ENCODE peak calls at places on chromosome 9, in six cellular contexts. T is thoracic aorta; K is brain microvascular endothelial cell; X is CD8-positive, alpha-beta T cell; Q is breast epithelium; E is BJ. U is an unnamed sample.

GRCh38 chr9:79123419-79123818 is 448.3 kb upstream of the TLE4 start:
- DNase-seq in X (no peak), K (no peak), Q (no peak), T (no peak), E (no peak), U (peak)

GRCh38 chr9:31916591-31917223 is 467.7 kb upstream of the ACO1 start:
- DNase-seq in E (no peak), T (no peak), X (no peak), K (no peak), Q (no peak), U (no peak)

GRCh38 chr9:90857855-90858254 is 56.2 kb downstream of the SYK start:
- DNase-seq in K (no peak), X (no peak), Q (no peak), E (no peak), T (no peak), U (no peak)

GRCh38 chr9:911003-911402 is 65.5 kb upstream of the DMRT3 start:
- DNase-seq in T (no peak), E (no peak), X (no peak), Q (no peak), K (no peak), U (no peak)

GRCh38 chr9:2017459-2018161 is 2.5 kb downstream of the SMARCA2 start:
- DNase-seq in T (peak), X (peak), E (no peak), K (peak), Q (peak), U (peak)

GRCh38 chr9:22622823-22623222 is 176.2 kb downstream of the DMRTA1 start:
- DNase-seq in X (no peak), K (no peak), Q (no peak), T (no peak), E (no peak), U (no peak)

GRCh38 chr9:101848485-101848919 is 110.1 kb upstream of the GRIN3A start:
- DNase-seq in K (peak), Q (no peak), E (no peak), T (no peak), X (no peak), U (no peak)

GRCh38 chr9:137743695-137744094 is 124.9 kb downstream of the EHMT1 start:
- DNase-seq in E (no peak), Q (no peak), T (no peak), X (no peak), K (no peak), U (no peak)

GRCh38 chr9:22693151-22693550 is 246.5 kb downstream of the DMRTA1 start:
- DNase-seq in E (no peak), Q (no peak), T (no peak), K (no peak), X (no peak), U (no peak)

DNA sequence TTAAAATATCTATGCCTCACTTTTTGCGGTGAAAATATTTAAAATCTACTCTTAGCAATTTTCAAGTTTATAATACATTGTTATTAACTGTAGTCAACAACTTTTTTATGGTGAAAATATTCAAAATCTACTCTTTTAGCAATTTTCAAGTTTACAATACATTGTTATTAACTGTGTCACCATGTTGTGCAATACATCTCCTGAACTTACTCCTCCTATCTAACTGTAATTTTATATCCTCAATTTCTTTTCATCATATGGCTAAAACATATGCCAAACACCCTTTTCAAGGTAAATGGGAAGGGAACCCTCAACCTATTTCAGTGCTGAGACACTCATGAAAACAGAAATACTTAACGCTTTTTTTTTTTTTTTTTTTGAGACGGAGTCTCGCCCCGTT is 982.7 kb upstream of the DMAC1 start:
- DNase-seq in T (no peak), K (no peak), Q (no peak), E (no peak), X (no peak), U (no peak)
- H3K4me3 ChIP-seq in T (no peak), K (no peak), Q (no peak), E (no peak), X (no peak), U (no peak)

GRCh38 chr9:94160594-94161501 is 76.6 kb downstream of the PTPDC1 start:
- DNase-seq in T (no peak), K (peak), E (no peak), X (no peak), Q (no peak), U (no peak)
- TF ChIP-seq CTCF in T (no peak), K (peak), E (no peak), X (no peak), Q (no peak), U (no peak)

DNA sequence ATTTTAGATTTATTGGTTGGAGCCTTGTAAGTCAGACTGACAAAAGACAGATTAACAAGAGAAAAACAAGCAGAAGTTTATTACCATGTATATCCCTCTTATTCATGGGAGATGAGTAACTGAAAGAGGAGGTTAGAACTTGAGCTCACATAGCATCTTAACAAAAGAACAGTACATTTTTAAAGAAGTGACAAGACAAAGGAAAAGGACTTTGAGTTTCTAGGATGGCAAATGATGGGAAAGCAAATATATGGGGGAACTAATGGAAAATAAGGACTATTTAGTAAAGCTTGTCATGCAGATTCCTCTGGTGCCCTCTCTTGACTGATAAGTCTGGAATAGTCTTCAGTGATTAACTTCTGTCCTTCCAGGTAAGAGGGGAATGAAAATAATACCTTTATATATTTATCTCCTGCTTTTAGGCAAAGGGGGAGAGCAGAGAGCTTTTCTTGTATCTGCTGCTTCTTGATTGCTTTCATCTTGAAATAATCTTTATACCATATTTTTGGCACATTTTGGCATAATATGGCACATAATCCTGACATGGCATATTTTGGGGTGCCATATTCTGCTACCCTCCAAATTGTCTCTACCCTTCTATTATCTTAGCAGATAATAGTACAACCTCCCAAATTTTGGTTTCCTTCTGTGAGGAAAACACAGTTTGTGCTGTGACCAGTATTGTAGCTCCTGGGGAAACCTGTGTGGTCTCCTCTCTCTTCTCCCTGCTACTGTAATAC is 206.8 kb downstream of the TMC1 start:
- DNase-seq in K (no peak), E (no peak), X (no peak), Q (no peak), T (no peak), U (no peak)
- H3K4me3 ChIP-seq in K (no peak), E (no peak), X (no peak), Q (no peak), T (no peak), U (no peak)

DNA sequence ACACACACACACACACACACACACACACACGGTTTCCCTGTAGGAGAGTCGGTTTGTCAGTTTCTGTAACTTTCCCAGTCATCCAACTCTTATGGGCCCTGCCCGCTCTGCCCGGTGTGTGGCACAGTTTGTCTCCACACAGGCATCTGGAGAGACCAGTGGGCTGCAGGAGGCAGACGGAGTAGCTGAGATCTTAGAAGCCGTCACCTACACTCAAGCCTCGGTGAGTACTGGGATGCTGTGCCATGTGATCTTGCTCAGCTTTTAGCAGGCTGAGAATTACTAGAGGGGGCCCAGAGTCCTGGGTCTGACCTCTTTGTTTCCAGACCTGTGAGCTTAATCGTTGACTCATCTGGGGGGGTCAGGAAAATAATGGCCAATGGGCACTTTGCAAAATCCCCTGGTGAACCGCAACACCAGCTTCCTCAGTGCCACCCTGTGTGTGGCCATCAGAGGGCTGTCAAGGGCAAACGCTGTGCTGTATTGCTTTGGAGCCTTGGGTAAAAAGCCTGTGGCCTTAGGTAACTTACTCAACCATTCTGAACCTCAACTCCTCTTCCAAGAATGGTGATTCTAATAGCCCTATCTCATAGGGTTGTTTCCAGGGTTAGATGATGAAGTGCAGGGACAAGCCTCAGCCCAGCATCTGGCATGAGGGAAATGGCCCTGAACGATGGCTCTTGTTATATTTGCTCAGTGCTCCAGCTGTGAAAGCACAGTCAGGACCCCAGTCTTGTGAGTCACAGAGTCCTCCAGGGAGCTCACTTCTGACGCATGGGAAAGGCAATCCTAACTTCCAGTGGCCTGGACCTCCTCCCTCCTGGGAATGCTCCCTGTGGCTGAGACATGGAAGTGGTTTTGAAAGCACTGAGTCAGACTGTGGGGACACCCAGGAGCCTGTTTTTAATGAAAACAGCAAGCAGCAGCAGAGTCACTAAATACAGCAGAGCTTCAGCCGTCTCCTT is 45.6 kb downstream of the COL15A1 start:
- DNase-seq in X (no peak), E (peak), K (peak), Q (no peak), T (peak), U (peak)
- TF ChIP-seq CTCF in X (no peak), E (peak), K (peak), Q (no peak), T (peak), U (peak)

DNA sequence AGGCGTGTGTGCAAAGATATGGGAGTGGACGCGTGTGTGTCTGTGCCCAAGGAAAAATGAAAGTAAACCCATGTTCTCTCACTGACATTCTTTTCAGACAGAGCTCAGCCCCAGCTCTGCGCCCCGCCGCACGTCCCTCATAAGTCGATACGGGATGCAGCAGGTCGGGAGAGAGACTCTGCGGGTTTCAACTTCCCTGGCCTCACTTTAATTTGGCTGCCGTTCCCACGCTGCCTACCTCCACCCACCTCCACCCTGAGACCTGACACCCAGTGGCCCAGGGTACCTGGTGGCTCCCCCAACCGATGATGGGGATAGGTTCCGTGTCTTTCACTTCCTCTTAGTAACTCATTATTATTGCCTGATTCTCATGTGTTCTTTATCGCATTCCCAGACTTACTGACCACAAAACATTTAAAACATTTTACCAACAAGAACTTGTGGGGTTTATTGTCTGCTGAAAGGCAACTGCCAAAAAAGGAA is 19.4 kb downstream of the LHX2 start:
- DNase-seq in K (no peak), T (no peak), E (peak), X (no peak), Q (no peak), U (peak)
- H3K4me3 ChIP-seq in K (no peak), T (no peak), E (peak), X (no peak), Q (peak), U (peak)